ENCODE peak calls at places on chromosomes 6 and 20, in four cellular contexts. O, Q, T and J are unnamed samples.
A peak's percentile ranks its signal among the peaks of the same experiment; 100 is the strongest.

GRCh38 chr6:31882344-31882743 is 3.5 kb upstream of the SLC44A4 start:
- DNase-seq in T (peak; percentile 26), Q (no peak), O (no peak), J (no peak)

GRCh38 chr20:60695223-60695622 is 556.8 kb upstream of the CDH4 start:
- DNase-seq in T (peak; percentile 23), Q (no peak), O (peak; percentile 38), J (no peak)

GRCh38 chr20:34980543-34981213 is 25.0 kb downstream of the MYH7B start:
- DNase-seq in Q (no peak), O (no peak), T (peak; percentile 20), J (no peak)

GRCh38 chr6:370555-370954 is 21.0 kb upstream of the IRF4 start:
- DNase-seq in O (no peak), T (no peak), Q (no peak), J (no peak)

GRCh38 chr20:20743511-20744169 is 31.2 kb upstream of the RALGAPA2 start:
- DNase-seq in T (peak; percentile 22), O (peak; percentile 54), Q (no peak), J (peak; percentile 80)

GRCh38 chr20:32164984-32165735 is 42.4 kb downstream of the PLAGL2 start:
- DNase-seq in Q (no peak), T (no peak), O (no peak), J (peak; percentile 46)

GRCh38 chr20:46683068-46683477 is 6.2 kb downstream of the TP53RK start:
- DNase-seq in T (no peak), Q (no peak), O (no peak), J (no peak)

GRCh38 chr6:38141045-38141444 is 321.5 kb downstream of the ZFAND3 start:
- DNase-seq in Q (no peak), O (no peak), T (no peak), J (no peak)

GRCh38 chr20:51966296-51966971 is 164.1 kb upstream of the SALL4 start:
- DNase-seq in Q (no peak), O (peak; percentile 35), T (peak; percentile 71), J (no peak)

GRCh38 chr20:5127204-5127858 is 523 bp downstream of the CDS2 start:
- DNase-seq in Q (no peak), T (peak; percentile 66), O (peak; percentile 69), J (peak; percentile 75)

GRCh38 chr6:130033999-130034814 is 15.8 kb downstream of the L3MBTL3 start:
- DNase-seq in Q (no peak), T (peak; percentile 93), O (no peak), J (no peak)

GRCh38 chr6:148572676-148573335 is 174.0 kb upstream of the UST start:
- DNase-seq in T (no peak), Q (no peak), O (no peak), J (no peak)

GRCh38 chr6:36838896-36839818 is at the start of gene CPNE5:
- DNase-seq in Q (no peak), O (no peak), T (no peak), J (no peak)

GRCh38 chr6:20377623-20378265 is 23.9 kb upstream of the E2F3 start:
- DNase-seq in Q (no peak), O (no peak), T (peak; percentile 64), J (no peak)

GRCh38 chr6:113421997-113422396 is 435.1 kb upstream of the MARCKS start:
- DNase-seq in O (no peak), T (no peak), Q (no peak), J (no peak)

GRCh38 chr6:52697903-52698302 is 27.0 kb downstream of the TMEM14A start:
- DNase-seq in Q (no peak), O (no peak), T (no peak), J (no peak)

GRCh38 chr6:37417393-37417792 is 15.6 kb upstream of the CMTR1 start:
- DNase-seq in Q (no peak), T (no peak), O (no peak), J (no peak)

GRCh38 chr20:43949248-43949647 is 34.6 kb downstream of the TOX2 start:
- DNase-seq in T (no peak), O (no peak), Q (no peak), J (no peak)

GRCh38 chr6:26175428-26176181 is 88.4 kb downstream of the HFE start:
- DNase-seq in T (peak; percentile 83), Q (no peak), O (no peak), J (no peak)

GRCh38 chr6:111238464-111239119 is 151.3 kb downstream of the SLC16A10 start:
- DNase-seq in Q (no peak), O (peak; percentile 46), T (peak; percentile 19), J (no peak)

GRCh38 chr20:2000286-2000685 is 6.4 kb upstream of the PDYN start:
- DNase-seq in O (no peak), T (no peak), Q (peak; percentile 10), J (no peak)

GRCh38 chr20:41632896-41633295 is 14.7 kb upstream of the CHD6 start:
- DNase-seq in Q (no peak), O (no peak), T (peak; percentile 3), J (no peak)

GRCh38 chr20:11890331-11891080 is 27.2 kb upstream of the BTBD3 start:
- DNase-seq in O (peak; percentile 93), Q (no peak), T (peak; percentile 89), J (peak; percentile 96)

GRCh38 chr6:66788579-66788978 is 1081.6 kb upstream of the EYS start:
- DNase-seq in O (no peak), T (no peak), Q (no peak), J (peak; percentile 54)

GRCh38 chr6:170049641-170050491 is 241.0 kb downstream of the DLL1 start:
- DNase-seq in T (peak; percentile 87), Q (peak; percentile 99), O (peak; percentile 76), J (peak; percentile 77)

GRCh38 chr20:3307695-3308094 is 68.7 kb upstream of the SLC4A11 start:
- DNase-seq in O (no peak), T (no peak), Q (no peak), J (no peak)

GRCh38 chr6:30885481-30885998 is 1.2 kb downstream of the DDR1 start:
- DNase-seq in T (peak; percentile 47), Q (no peak), O (peak; percentile 58), J (no peak)

DNA sequence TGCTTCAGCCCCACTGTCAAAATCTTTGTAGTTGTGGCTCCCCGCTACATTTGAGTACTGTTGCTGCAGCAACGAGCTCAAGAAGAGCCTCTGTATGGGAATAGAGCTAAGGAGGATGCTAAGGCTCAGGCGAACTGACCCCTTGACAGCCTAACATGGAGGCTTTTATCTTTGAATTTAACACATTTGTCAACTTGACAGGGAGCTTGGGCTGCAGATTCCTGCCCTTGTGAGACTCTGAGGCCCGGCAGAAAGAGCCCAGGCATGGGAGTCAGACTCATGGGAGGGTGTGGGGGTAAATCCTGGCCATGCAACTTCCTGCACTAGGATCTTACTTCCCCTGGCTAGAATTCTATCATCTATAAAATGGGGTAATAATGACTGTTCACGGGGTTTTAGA is 278.7 kb upstream of the CITED2 start:
- DNase-seq in Q (no peak), T (no peak), O (no peak), J (no peak)
- H3K27ac ChIP-seq in Q (no peak overlapping the region), T (no peak overlapping the region), O (no peak overlapping the region), J (no peak overlapping the region)

GRCh38 chr20:53917145-53918009 is 153.0 kb downstream of the BCAS1 start:
- DNase-seq in Q (no peak), T (peak; percentile 84), O (peak; percentile 69), J (no peak)
- H3K27ac ChIP-seq in Q (peak overlapping the region; percentile 91), T (peak overlapping the region; percentile 38), O (peak overlapping the region; percentile 93), J (peak overlapping the region; percentile 90)

GRCh38 chr6:85449818-85450577 is at the start of gene NT5E:
- DNase-seq in O (peak; percentile 75), Q (no peak), T (peak; percentile 82), J (peak; percentile 88)
- H3K27ac ChIP-seq in O (peak within 1 kb of the TSS; percentile 73), Q (peak within 1 kb of the TSS; percentile 92), T (peak within 1 kb of the TSS; percentile 97), J (peak within 1 kb of the TSS; percentile 65)

GRCh38 chr6:41136911-41137310 is 17.2 kb downstream of the TREML1 start:
- DNase-seq in O (no peak), Q (no peak), T (no peak), J (no peak)
- H3K27ac ChIP-seq in O (no peak overlapping the region), Q (no peak overlapping the region), T (no peak overlapping the region), J (no peak overlapping the region)

DNA sequence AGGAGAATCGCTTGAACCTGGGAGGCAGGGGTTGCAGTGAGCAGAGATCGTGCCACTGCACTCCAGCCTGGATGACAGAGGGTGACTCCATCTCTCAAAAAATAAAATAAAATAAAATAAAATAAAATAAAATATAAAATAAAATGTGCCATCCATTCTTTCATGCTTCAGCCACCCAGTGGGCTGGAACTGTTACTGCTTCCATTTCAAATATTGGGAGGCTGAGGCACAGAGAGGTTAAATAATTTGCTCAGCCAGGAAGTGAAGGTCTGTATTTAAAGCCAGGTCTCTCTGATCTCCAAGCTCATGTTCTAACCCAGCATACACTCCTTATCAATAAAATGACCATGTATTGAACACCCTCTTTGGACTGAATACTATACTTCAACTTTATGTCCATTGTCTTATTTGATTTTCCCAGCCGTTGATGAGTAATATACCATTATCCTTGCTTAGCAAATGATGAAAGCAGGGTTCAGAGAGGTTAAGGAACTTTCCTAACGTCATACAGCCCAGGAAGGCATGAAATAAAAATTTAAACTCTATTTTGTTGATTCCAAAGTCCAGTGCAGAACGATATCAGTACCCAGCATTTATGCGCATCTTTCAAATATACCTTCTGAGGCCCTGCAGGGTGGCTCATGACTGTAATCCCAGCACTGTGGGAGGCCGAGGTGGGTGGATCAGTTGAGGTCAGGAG is 25.8 kb upstream of the SLC9A8 start:
- DNase-seq in O (no peak), Q (no peak), T (no peak), J (no peak)
- H3K27ac ChIP-seq in O (peak overlapping the region; percentile 60), Q (no peak overlapping the region), T (no peak overlapping the region), J (no peak overlapping the region)